ENCODE peak calls at places on chromosomes 4 and X, in nine cellular contexts. One of them, this sample, is unnamed.
A peak's percentile ranks its signal among the peaks of the same experiment; 100 is the strongest.

GRCh38 chrX:1084689-1085088 is 127.8 kb downstream of the CRLF2 start:
- DNase-seq in upper lobe of left lung: no peak
- DNase-seq in H9: no peak
- DNase-seq in psoas muscle: no peak
- DNase-seq in astrocyte of the spinal cord: no peak
- DNase-seq in fibroblast of villous mesenchyme: no peak
- DNase-seq in fibroblast of lung: no peak
- DNase-seq in right atrium auricular region: no peak
- DNase-seq in endothelial cell: no peak
- DNase-seq in this sample: no peak

GRCh38 chr4:76197971-76198410 is 15.6 kb downstream of the SCARB2 start:
- DNase-seq in upper lobe of left lung: peak; percentile 28
- DNase-seq in H9: no peak
- DNase-seq in psoas muscle: peak; percentile 55
- DNase-seq in astrocyte of the spinal cord: peak; percentile 88
- DNase-seq in fibroblast of villous mesenchyme: no peak
- DNase-seq in fibroblast of lung: peak; percentile 79
- DNase-seq in right atrium auricular region: no peak
- DNase-seq in endothelial cell: peak; percentile 10
- DNase-seq in this sample: peak; percentile 53

GRCh38 chr4:1571986-1572385 is 112.1 kb downstream of the FAM53A start:
- DNase-seq in upper lobe of left lung: peak; percentile 54
- DNase-seq in H9: no peak
- DNase-seq in psoas muscle: no peak
- DNase-seq in astrocyte of the spinal cord: no peak
- DNase-seq in fibroblast of villous mesenchyme: no peak
- DNase-seq in fibroblast of lung: no peak
- DNase-seq in right atrium auricular region: no peak
- DNase-seq in endothelial cell: no peak
- DNase-seq in this sample: no peak

GRCh38 chr4:28774344-28774743 is 1913.7 kb downstream of the STIM2 start:
- DNase-seq in upper lobe of left lung: no peak
- DNase-seq in H9: no peak
- DNase-seq in psoas muscle: no peak
- DNase-seq in astrocyte of the spinal cord: no peak
- DNase-seq in fibroblast of villous mesenchyme: no peak
- DNase-seq in fibroblast of lung: no peak
- DNase-seq in right atrium auricular region: no peak
- DNase-seq in endothelial cell: no peak
- DNase-seq in this sample: no peak

GRCh38 chr4:147108409-147108808 is 162.7 kb upstream of the TTC29 start:
- DNase-seq in upper lobe of left lung: no peak
- DNase-seq in H9: no peak
- DNase-seq in psoas muscle: no peak
- DNase-seq in astrocyte of the spinal cord: no peak
- DNase-seq in fibroblast of villous mesenchyme: no peak
- DNase-seq in fibroblast of lung: peak; percentile 45
- DNase-seq in right atrium auricular region: no peak
- DNase-seq in endothelial cell: no peak
- DNase-seq in this sample: no peak

GRCh38 chr4:116055857-116056827 is 942.7 kb upstream of the NDST4 start:
- DNase-seq in upper lobe of left lung: no peak
- DNase-seq in H9: no peak
- DNase-seq in psoas muscle: no peak
- DNase-seq in astrocyte of the spinal cord: peak; percentile 26
- DNase-seq in fibroblast of villous mesenchyme: peak; percentile 9
- DNase-seq in fibroblast of lung: peak; percentile 6
- DNase-seq in right atrium auricular region: no peak
- DNase-seq in endothelial cell: no peak
- DNase-seq in this sample: no peak

GRCh38 chr4:25792200-25792791 is 70.5 kb downstream of the SEL1L3 start:
- DNase-seq in upper lobe of left lung: no peak
- DNase-seq in H9: peak; percentile 68
- DNase-seq in psoas muscle: no peak
- DNase-seq in astrocyte of the spinal cord: no peak
- DNase-seq in fibroblast of villous mesenchyme: peak; percentile 14
- DNase-seq in fibroblast of lung: no peak
- DNase-seq in right atrium auricular region: no peak
- DNase-seq in endothelial cell: peak; percentile 58
- DNase-seq in this sample: peak; percentile 68

GRCh38 chr4:176945314-176945713 is 152.6 kb upstream of the VEGFC start:
- DNase-seq in upper lobe of left lung: no peak
- DNase-seq in H9: no peak
- DNase-seq in psoas muscle: no peak
- DNase-seq in astrocyte of the spinal cord: no peak
- DNase-seq in fibroblast of villous mesenchyme: peak; percentile 25
- DNase-seq in fibroblast of lung: peak; percentile 59
- DNase-seq in right atrium auricular region: no peak
- DNase-seq in endothelial cell: no peak
- DNase-seq in this sample: no peak

GRCh38 chrX:98357146-98357545 is 1473.4 kb downstream of the RPA4 start:
- DNase-seq in upper lobe of left lung: no peak
- DNase-seq in H9: no peak
- DNase-seq in psoas muscle: no peak
- DNase-seq in astrocyte of the spinal cord: no peak
- DNase-seq in fibroblast of villous mesenchyme: no peak
- DNase-seq in fibroblast of lung: no peak
- DNase-seq in right atrium auricular region: no peak
- DNase-seq in endothelial cell: no peak
- DNase-seq in this sample: no peak

GRCh38 chr4:99117876-99118693 is 26.0 kb downstream of the ADH4 start:
- DNase-seq in upper lobe of left lung: no peak
- DNase-seq in H9: no peak
- DNase-seq in psoas muscle: no peak
- DNase-seq in astrocyte of the spinal cord: peak; percentile 39
- DNase-seq in fibroblast of villous mesenchyme: peak; percentile 34
- DNase-seq in fibroblast of lung: peak; percentile 63
- DNase-seq in right atrium auricular region: no peak
- DNase-seq in endothelial cell: no peak
- DNase-seq in this sample: no peak
- TF ChIP-seq CTCF in upper lobe of left lung: peak; percentile 7
- TF ChIP-seq CTCF in H9: peak; percentile 49
- TF ChIP-seq CTCF in psoas muscle: peak; percentile 44
- TF ChIP-seq CTCF in astrocyte of the spinal cord: peak; percentile 11
- TF ChIP-seq CTCF in fibroblast of villous mesenchyme: peak; percentile 27
- TF ChIP-seq CTCF in fibroblast of lung: no peak
- TF ChIP-seq CTCF in right atrium auricular region: no peak
- TF ChIP-seq CTCF in endothelial cell: peak; percentile 37
- TF ChIP-seq CTCF in this sample: no peak

GRCh38 chr4:7850489-7850888 is 89.2 kb downstream of the AFAP1 start:
- DNase-seq in upper lobe of left lung: peak; percentile 53
- DNase-seq in H9: no peak
- DNase-seq in psoas muscle: no peak
- DNase-seq in astrocyte of the spinal cord: no peak
- DNase-seq in fibroblast of villous mesenchyme: no peak
- DNase-seq in fibroblast of lung: no peak
- DNase-seq in right atrium auricular region: no peak
- DNase-seq in endothelial cell: no peak
- DNase-seq in this sample: no peak
- TF ChIP-seq CTCF in upper lobe of left lung: no peak
- TF ChIP-seq CTCF in H9: peak; percentile 58
- TF ChIP-seq CTCF in psoas muscle: no peak
- TF ChIP-seq CTCF in astrocyte of the spinal cord: no peak
- TF ChIP-seq CTCF in fibroblast of villous mesenchyme: peak; percentile 20
- TF ChIP-seq CTCF in fibroblast of lung: no peak
- TF ChIP-seq CTCF in right atrium auricular region: no peak
- TF ChIP-seq CTCF in endothelial cell: no peak
- TF ChIP-seq CTCF in this sample: peak; percentile 81

GRCh38 chr4:3397128-3397527 is 44.6 kb upstream of the HGFAC start:
- DNase-seq in upper lobe of left lung: no peak
- DNase-seq in H9: no peak
- DNase-seq in psoas muscle: no peak
- DNase-seq in astrocyte of the spinal cord: no peak
- DNase-seq in fibroblast of villous mesenchyme: no peak
- DNase-seq in fibroblast of lung: no peak
- DNase-seq in right atrium auricular region: no peak
- DNase-seq in endothelial cell: no peak
- DNase-seq in this sample: no peak
- TF ChIP-seq CTCF in upper lobe of left lung: no peak
- TF ChIP-seq CTCF in H9: no peak
- TF ChIP-seq CTCF in psoas muscle: no peak
- TF ChIP-seq CTCF in astrocyte of the spinal cord: no peak
- TF ChIP-seq CTCF in fibroblast of villous mesenchyme: no peak
- TF ChIP-seq CTCF in fibroblast of lung: no peak
- TF ChIP-seq CTCF in right atrium auricular region: no peak
- TF ChIP-seq CTCF in endothelial cell: no peak
- TF ChIP-seq CTCF in this sample: no peak

DNA sequence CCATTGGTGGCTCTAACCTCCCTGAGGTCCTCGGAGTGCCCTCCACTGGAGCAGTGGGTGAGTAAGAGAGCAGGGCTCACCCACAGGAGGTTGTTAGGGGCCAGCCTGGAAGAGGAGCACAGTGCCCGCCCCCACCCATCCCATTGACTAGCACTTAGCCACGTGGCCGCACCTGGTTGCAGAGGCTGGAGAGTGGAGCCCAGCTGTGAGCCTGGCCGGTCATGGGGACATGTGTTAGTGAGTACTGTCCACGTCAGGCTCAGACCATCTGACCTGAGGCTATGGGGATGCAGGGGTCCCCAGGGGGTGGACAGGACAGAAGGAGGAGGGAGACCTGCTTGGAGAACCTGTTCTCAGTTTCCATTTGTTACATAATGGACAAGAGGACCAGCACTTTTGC is 1.4 kb upstream of the MAN2B2 start:
- DNase-seq in upper lobe of left lung: no peak
- DNase-seq in H9: no peak
- DNase-seq in psoas muscle: no peak
- DNase-seq in astrocyte of the spinal cord: no peak
- DNase-seq in fibroblast of villous mesenchyme: no peak
- DNase-seq in fibroblast of lung: no peak
- DNase-seq in right atrium auricular region: no peak
- DNase-seq in endothelial cell: no peak
- DNase-seq in this sample: no peak
- TF ChIP-seq CTCF in upper lobe of left lung: no peak
- TF ChIP-seq CTCF in H9: no peak
- TF ChIP-seq CTCF in psoas muscle: no peak
- TF ChIP-seq CTCF in astrocyte of the spinal cord: no peak
- TF ChIP-seq CTCF in fibroblast of villous mesenchyme: no peak
- TF ChIP-seq CTCF in fibroblast of lung: no peak
- TF ChIP-seq CTCF in right atrium auricular region: no peak
- TF ChIP-seq CTCF in endothelial cell: no peak
- TF ChIP-seq CTCF in this sample: no peak

GRCh38 chr4:6763330-6763851 is 19.1 kb upstream of the KIAA0232 start:
- DNase-seq in upper lobe of left lung: peak; percentile 36
- DNase-seq in H9: no peak
- DNase-seq in psoas muscle: no peak
- DNase-seq in astrocyte of the spinal cord: no peak
- DNase-seq in fibroblast of villous mesenchyme: no peak
- DNase-seq in fibroblast of lung: no peak
- DNase-seq in right atrium auricular region: no peak
- DNase-seq in endothelial cell: no peak
- DNase-seq in this sample: peak; percentile 32
- TF ChIP-seq CTCF in upper lobe of left lung: no peak
- TF ChIP-seq CTCF in H9: peak; percentile 28
- TF ChIP-seq CTCF in psoas muscle: no peak
- TF ChIP-seq CTCF in astrocyte of the spinal cord: no peak
- TF ChIP-seq CTCF in fibroblast of villous mesenchyme: peak; percentile 37
- TF ChIP-seq CTCF in fibroblast of lung: no peak
- TF ChIP-seq CTCF in right atrium auricular region: no peak
- TF ChIP-seq CTCF in endothelial cell: no peak
- TF ChIP-seq CTCF in this sample: peak; percentile 50